ENCODE peak calls at places on chromosome 18, in eight cellular contexts. D, G, T, K, P, M, A and B are unnamed samples. For H3K36me3, the result is how much of the 10 kb centered on the place peaks cover.

GRCh38 chr18:2971741-2972552 is 41.0 kb downstream of the LPIN2 start:
- DNase-seq in D (no peak), G (no peak), T (peak), K (peak), P (no peak), M (no peak), A (peak), B (no peak)

GRCh38 chr18:55003695-55004094 is 44.4 kb upstream of the CCDC68 start:
- DNase-seq in D (no peak), G (no peak), T (no peak), K (no peak), P (no peak), M (no peak), A (no peak), B (no peak)

GRCh38 chr18:49041677-49042570 is 91.2 kb upstream of the SMAD7 start:
- DNase-seq in D (peak), G (peak), T (peak), K (peak), P (no peak), M (peak), A (peak), B (peak)

GRCh38 chr18:31680836-31681568 is 3.4 kb downstream of the B4GALT6 start:
- DNase-seq in D (no peak), G (peak), T (no peak), K (no peak), P (no peak), M (no peak), A (no peak), B (peak)

GRCh38 chr18:55706893-55707292 is 118.9 kb upstream of the TCF4 start:
- DNase-seq in D (no peak), G (no peak), T (no peak), K (no peak), P (no peak), M (no peak), A (peak), B (peak)

GRCh38 chr18:10661333-10661732 is 135.5 kb downstream of the NAPG start:
- DNase-seq in D (no peak), G (no peak), T (no peak), K (no peak), P (no peak), M (no peak), A (peak), B (peak)

GRCh38 chr18:59047992-59048363 is 91.7 kb upstream of the SEC11C start:
- DNase-seq in D (no peak), G (no peak), T (no peak), K (no peak), P (no peak), M (no peak), A (no peak), B (no peak)

GRCh38 chr18:32470136-32470712 is 458 bp downstream of the GAREM1 start:
- DNase-seq in D (peak), G (no peak), T (peak), K (no peak), P (no peak), M (peak), A (peak), B (no peak)

GRCh38 chr18:22433960-22434359 is 16.2 kb upstream of the CTAGE1 start:
- DNase-seq in D (no peak), G (no peak), T (no peak), K (no peak), P (no peak), M (no peak), A (peak), B (peak)

GRCh38 chr18:11689972-11690570 is 1.0 kb downstream of the GNAL start:
- DNase-seq in D (no peak), G (no peak), T (no peak), K (no peak), P (no peak), M (no peak), A (no peak), B (peak)

GRCh38 chr18:59516356-59517155 is 157.5 kb upstream of the LMAN1 start:
- DNase-seq in D (no peak), G (peak), T (peak), K (no peak), P (no peak), M (peak), A (peak), B (peak)

GRCh38 chr18:48915621-48916425 is 34.9 kb downstream of the SMAD7 start:
- DNase-seq in D (no peak), G (no peak), T (no peak), K (no peak), P (no peak), M (no peak), A (no peak), B (no peak)

GRCh38 chr18:58865714-58866113 is 1.0 kb downstream of the ZNF532 start:
- DNase-seq in D (no peak), G (no peak), T (no peak), K (no peak), P (no peak), M (no peak), A (no peak), B (no peak)

GRCh38 chr18:72375628-72376027 is 168.5 kb downstream of the CBLN2 start:
- DNase-seq in D (no peak), G (peak), T (no peak), K (no peak), P (peak), M (no peak), A (peak), B (no peak)

GRCh38 chr18:32439241-32439640 is 31.4 kb downstream of the GAREM1 start:
- DNase-seq in D (no peak), G (no peak), T (no peak), K (no peak), P (no peak), M (no peak), A (no peak), B (no peak)

GRCh38 chr18:36516258-36516657 is 218.7 kb downstream of the FHOD3 start:
- DNase-seq in D (no peak), G (no peak), T (no peak), K (no peak), P (no peak), M (no peak), A (no peak), B (no peak)

GRCh38 chr18:68215931-68216330 is 499.0 kb downstream of the TMX3 start:
- DNase-seq in D (no peak), G (peak), T (no peak), K (no peak), P (no peak), M (no peak), A (peak), B (peak)

GRCh38 chr18:58525517-58525916 is 103.4 kb downstream of the ALPK2 start:
- DNase-seq in D (no peak), G (no peak), T (no peak), K (no peak), P (no peak), M (no peak), A (peak), B (peak)

GRCh38 chr18:62413189-62413588 is 88.1 kb downstream of the TNFRSF11A start:
- DNase-seq in D (no peak), G (no peak), T (no peak), K (no peak), P (no peak), M (no peak), A (no peak), B (no peak)

GRCh38 chr18:68874361-68874760 is 76.5 kb downstream of the CCDC102B start:
- DNase-seq in D (no peak), G (no peak), T (no peak), K (no peak), P (no peak), M (no peak), A (peak), B (no peak)

GRCh38 chr18:69599377-69599776 is 198.7 kb downstream of the DOK6 start:
- DNase-seq in D (no peak), G (no peak), T (no peak), K (no peak), P (no peak), M (no peak), A (no peak), B (no peak)

GRCh38 chr18:77098554-77099174 is 33.9 kb downstream of the MBP start:
- DNase-seq in D (no peak), G (no peak), T (no peak), K (no peak), P (no peak), M (no peak), A (no peak), B (no peak)

GRCh38 chr18:75638223-75638596 is 210.7 kb upstream of the SMIM21 start:
- DNase-seq in D (no peak), G (no peak), T (no peak), K (no peak), P (no peak), M (peak), A (peak), B (no peak)

DNA sequence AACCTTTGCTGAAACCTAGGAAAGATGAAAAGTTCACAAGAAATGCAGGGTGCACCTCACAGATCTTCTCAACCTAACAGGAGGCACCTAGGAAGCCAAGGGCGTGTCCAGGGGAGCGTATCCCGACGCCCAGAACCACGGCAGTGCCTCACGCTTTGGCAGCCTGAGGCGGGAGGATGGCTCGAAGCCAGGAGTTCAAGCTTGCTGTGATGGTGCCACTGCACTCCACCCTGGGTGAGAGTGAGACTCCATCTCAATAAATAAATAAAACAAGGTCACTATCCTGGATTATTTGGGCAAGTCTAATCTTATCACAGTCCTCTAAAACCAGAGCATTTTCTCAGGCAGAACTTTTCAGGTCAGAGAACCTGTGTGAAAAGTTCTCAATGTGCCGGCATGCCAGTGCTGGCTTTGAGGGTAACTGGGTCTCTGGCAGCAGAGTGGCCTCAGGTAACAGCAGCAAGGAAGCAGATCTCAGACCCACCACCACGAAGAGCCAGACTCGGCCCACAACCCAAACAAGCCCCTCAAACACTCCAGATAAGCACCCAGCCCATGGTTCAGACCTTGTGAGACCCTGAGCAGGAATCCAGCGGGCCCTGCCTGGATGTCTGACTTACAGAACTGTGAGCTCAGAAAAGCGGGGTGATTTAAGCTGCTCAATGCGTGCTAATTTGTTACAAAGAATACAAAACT is 11.7 kb downstream of the HSBP1L1 start:
- DNase-seq in D (no peak), G (no peak), T (no peak), K (no peak), P (no peak), M (no peak), A (no peak), B (no peak)
- H3K36me3 ChIP-seq in D (under half), G (under half), T (under half), K (under half), P (under half), M (under half), A (under half), B (under half)

GRCh38 chr18:4412286-4412685 is 42.8 kb downstream of the DLGAP1 start:
- DNase-seq in D (peak), G (no peak), T (no peak), K (no peak), P (no peak), M (no peak), A (no peak), B (no peak)
- TF ChIP-seq CTCF in D (no peak), G (no peak), T (no peak), K (no peak), P (no peak), M (no peak), A (no peak), B (no peak)

GRCh38 chr18:23583071-23583865 is 3.0 kb downstream of the NPC1 start:
- DNase-seq in D (no peak), G (no peak), T (no peak), K (no peak), P (no peak), M (no peak), A (no peak), B (no peak)
- H3K36me3 ChIP-seq in D (under half), G (under half), T (under half), K (under half), P (under half), M (under half), A (under half), B (under half)

DNA sequence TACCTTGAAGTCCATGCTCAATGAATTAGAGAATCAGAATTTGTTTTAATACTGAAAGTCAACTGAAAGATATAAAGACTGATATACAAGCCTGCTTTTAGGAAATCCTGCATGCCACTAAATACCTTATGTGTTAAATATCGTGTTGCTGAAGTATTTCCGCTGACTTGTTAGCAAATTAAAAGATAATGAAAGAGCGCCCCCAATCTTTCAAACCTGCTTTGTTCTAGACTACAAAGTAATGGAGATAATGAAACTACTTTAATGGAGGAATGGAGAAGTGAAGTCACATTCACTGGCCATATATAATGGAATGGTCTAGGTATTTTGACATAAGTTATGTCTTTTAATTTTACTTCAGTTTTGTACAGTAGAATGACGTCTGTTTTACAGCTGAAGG is 95.7 kb downstream of the ASXL3 start:
- DNase-seq in D (no peak), G (peak), T (no peak), K (no peak), P (no peak), M (no peak), A (no peak), B (peak)
- TF ChIP-seq CTCF in D (no peak), G (peak), T (no peak), K (no peak), P (no peak), M (no peak), A (no peak), B (no peak)

GRCh38 chr18:13530215-13530878 is 196.0 kb downstream of the FAM210A start:
- DNase-seq in D (no peak), G (no peak), T (no peak), K (no peak), P (peak), M (no peak), A (no peak), B (no peak)

GRCh38 chr18:13528739-13529392 is 197.5 kb downstream of the FAM210A start:
- DNase-seq in D (no peak), G (no peak), T (no peak), K (no peak), P (no peak), M (no peak), A (no peak), B (no peak)

GRCh38 chr18:13530879-13531387 is 195.4 kb downstream of the FAM210A start:
- DNase-seq in D (peak), G (peak), T (peak), K (no peak), P (no peak), M (peak), A (peak), B (peak)

GRCh38 chr18:13531681-13532325 is 194.6 kb downstream of the FAM210A start:
- DNase-seq in D (no peak), G (no peak), T (no peak), K (no peak), P (peak), M (no peak), A (no peak), B (no peak)

GRCh38 chr18:13532406-13533075 is 193.8 kb downstream of the FAM210A start:
- DNase-seq in D (peak), G (no peak), T (no peak), K (no peak), P (peak), M (no peak), A (no peak), B (no peak)
- H3K36me3 ChIP-seq in D (under half), G (under half), T (under half), K (under half), P (under half), M (under half), A (under half), B (under half)

GRCh38 chr18:64972545-64972944 is 778.3 kb upstream of the CDH7 start:
- DNase-seq in D (no peak), G (peak), T (no peak), K (no peak), P (no peak), M (no peak), A (no peak), B (peak)

GRCh38 chr18:64966667-64967066 is 784.1 kb upstream of the CDH7 start:
- DNase-seq in D (no peak), G (peak), T (no peak), K (no peak), P (no peak), M (peak), A (no peak), B (peak)
- TF ChIP-seq CTCF in D (no peak), G (peak), T (no peak), K (no peak), P (no peak), M (no peak), A (no peak), B (no peak)

DNA sequence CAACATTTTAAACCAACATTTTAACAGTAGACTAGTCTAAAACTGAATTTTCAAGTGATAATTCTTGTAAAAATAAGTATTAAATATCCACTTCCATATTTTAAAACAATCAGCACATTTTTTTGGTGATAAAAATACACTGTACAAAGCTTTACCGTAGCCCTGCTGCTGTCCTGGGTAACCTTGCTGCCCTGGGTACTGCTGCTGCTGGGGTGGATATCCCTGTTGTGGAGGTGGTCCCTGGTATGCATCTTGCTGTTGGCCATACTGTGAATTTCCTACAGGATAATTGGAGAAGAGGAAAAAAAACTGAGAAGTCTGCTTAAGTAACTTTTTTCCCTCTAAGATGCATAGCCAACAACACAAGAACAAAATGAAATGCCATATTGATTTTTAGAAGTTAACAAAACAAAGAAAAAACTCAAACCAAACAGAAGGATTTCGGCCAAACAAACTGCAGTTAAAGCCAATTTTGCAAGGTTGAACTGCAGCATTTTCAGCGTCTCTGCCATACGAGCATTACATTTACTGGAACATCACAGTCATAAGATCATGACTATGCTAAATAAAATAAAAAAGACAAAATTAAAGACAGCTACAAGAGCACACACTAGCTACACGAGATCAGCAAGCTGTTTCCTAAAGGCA is 55.4 kb downstream of the SS18 start:
- DNase-seq in D (no peak), G (no peak), T (no peak), K (no peak), P (no peak), M (no peak), A (no peak), B (no peak)
- H3K36me3 ChIP-seq in D (under half), G (half or more), T (under half), K (under half), P (under half), M (half or more), A (half or more), B (under half)